ENCODE peak calls at places on chromosomes 2 and 18, in seven cellular contexts. One of them, this sample, is unnamed.

GRCh38 chr2:42575458-42576064 is 7.1 kb downstream of the MTA3 start:
- DNase-seq in GM13977: no peak
- DNase-seq in left ventricle myocardium inferior: no peak
- DNase-seq in Peyer's patch: no peak
- DNase-seq in cardiac fibroblast: no peak
- DNase-seq in AG09309: no peak
- DNase-seq in A549: no peak
- DNase-seq in this sample: peak

GRCh38 chr2:36560726-36561125 is 37.2 kb downstream of the FEZ2 start:
- DNase-seq in AG09309: no peak
- DNase-seq in A549: no peak
- DNase-seq in Peyer's patch: no peak
- DNase-seq in cardiac fibroblast: no peak
- DNase-seq in GM13977: no peak
- DNase-seq in left ventricle myocardium inferior: no peak
- DNase-seq in this sample: no peak

GRCh38 chr2:98412751-98413445 is 31.8 kb upstream of the INPP4A start:
- DNase-seq in GM13977: peak
- DNase-seq in A549: peak
- DNase-seq in cardiac fibroblast: peak
- DNase-seq in AG09309: no peak
- DNase-seq in left ventricle myocardium inferior: no peak
- DNase-seq in Peyer's patch: peak
- DNase-seq in this sample: peak

GRCh38 chr18:76452357-76452756 is 42.7 kb downstream of the ZNF516 start:
- DNase-seq in AG09309: no peak
- DNase-seq in Peyer's patch: no peak
- DNase-seq in A549: no peak
- DNase-seq in cardiac fibroblast: peak
- DNase-seq in left ventricle myocardium inferior: no peak
- DNase-seq in GM13977: no peak
- DNase-seq in this sample: no peak

GRCh38 chr2:159650574-159650973 is 34.2 kb upstream of the BAZ2B start:
- DNase-seq in cardiac fibroblast: no peak
- DNase-seq in left ventricle myocardium inferior: no peak
- DNase-seq in GM13977: no peak
- DNase-seq in AG09309: no peak
- DNase-seq in A549: no peak
- DNase-seq in Peyer's patch: no peak
- DNase-seq in this sample: no peak

GRCh38 chr2:234496442-234496834 is 443 bp downstream of the ARL4C start:
- DNase-seq in left ventricle myocardium inferior: no peak
- DNase-seq in cardiac fibroblast: no peak
- DNase-seq in GM13977: peak
- DNase-seq in A549: no peak
- DNase-seq in Peyer's patch: peak
- DNase-seq in AG09309: no peak
- DNase-seq in this sample: no peak

GRCh38 chr2:220787251-220787650 is 784.9 kb downstream of the EPHA4 start:
- DNase-seq in cardiac fibroblast: no peak
- DNase-seq in left ventricle myocardium inferior: no peak
- DNase-seq in AG09309: no peak
- DNase-seq in Peyer's patch: no peak
- DNase-seq in GM13977: no peak
- DNase-seq in A549: no peak
- DNase-seq in this sample: no peak

GRCh38 chr18:48022021-48022420 is 91.6 kb upstream of the SMAD2 start:
- DNase-seq in left ventricle myocardium inferior: no peak
- DNase-seq in GM13977: no peak
- DNase-seq in cardiac fibroblast: no peak
- DNase-seq in A549: no peak
- DNase-seq in AG09309: no peak
- DNase-seq in Peyer's patch: peak
- DNase-seq in this sample: no peak

GRCh38 chr2:207970825-207971142 is 54.5 kb downstream of the PLEKHM3 start:
- DNase-seq in left ventricle myocardium inferior: no peak
- DNase-seq in GM13977: no peak
- DNase-seq in Peyer's patch: no peak
- DNase-seq in A549: no peak
- DNase-seq in AG09309: no peak
- DNase-seq in cardiac fibroblast: no peak
- DNase-seq in this sample: no peak

GRCh38 chr2:192500550-192501200 is 305.9 kb upstream of the TMEFF2 start:
- DNase-seq in GM13977: no peak
- DNase-seq in cardiac fibroblast: peak
- DNase-seq in left ventricle myocardium inferior: no peak
- DNase-seq in Peyer's patch: no peak
- DNase-seq in AG09309: peak
- DNase-seq in A549: no peak
- DNase-seq in this sample: no peak

GRCh38 chr18:23380001-23380550 is 73.0 kb upstream of the RIOK3 start:
- DNase-seq in left ventricle myocardium inferior: no peak
- DNase-seq in cardiac fibroblast: peak
- DNase-seq in GM13977: no peak
- DNase-seq in AG09309: no peak
- DNase-seq in Peyer's patch: no peak
- DNase-seq in A549: peak
- DNase-seq in this sample: no peak

GRCh38 chr2:181106229-181106628 is 125.8 kb downstream of the UBE2E3 start:
- DNase-seq in GM13977: no peak
- DNase-seq in Peyer's patch: no peak
- DNase-seq in AG09309: no peak
- DNase-seq in A549: no peak
- DNase-seq in left ventricle myocardium inferior: no peak
- DNase-seq in cardiac fibroblast: no peak
- DNase-seq in this sample: no peak

GRCh38 chr18:45448871-45449270 is 166.4 kb upstream of the SLC14A2 start:
- DNase-seq in Peyer's patch: no peak
- DNase-seq in GM13977: no peak
- DNase-seq in AG09309: no peak
- DNase-seq in A549: no peak
- DNase-seq in left ventricle myocardium inferior: no peak
- DNase-seq in cardiac fibroblast: no peak
- DNase-seq in this sample: no peak

GRCh38 chr2:28652217-28652616 is 99.4 kb upstream of the PPP1CB start:
- DNase-seq in cardiac fibroblast: peak
- DNase-seq in left ventricle myocardium inferior: no peak
- DNase-seq in A549: no peak
- DNase-seq in GM13977: no peak
- DNase-seq in Peyer's patch: no peak
- DNase-seq in AG09309: no peak
- DNase-seq in this sample: no peak

GRCh38 chr2:158741631-158742030 is 53.5 kb upstream of the DAPL1 start:
- DNase-seq in left ventricle myocardium inferior: peak
- DNase-seq in GM13977: no peak
- DNase-seq in cardiac fibroblast: no peak
- DNase-seq in A549: no peak
- DNase-seq in Peyer's patch: no peak
- DNase-seq in AG09309: no peak
- DNase-seq in this sample: no peak

GRCh38 chr2:111667542-111668273 is 216.3 kb downstream of the ANAPC1 start:
- DNase-seq in left ventricle myocardium inferior: no peak
- DNase-seq in AG09309: peak
- DNase-seq in cardiac fibroblast: peak
- DNase-seq in A549: no peak
- DNase-seq in GM13977: no peak
- DNase-seq in Peyer's patch: no peak
- DNase-seq in this sample: no peak

GRCh38 chr2:95272299-95272751 is 1.9 kb upstream of the PROM2 start:
- DNase-seq in AG09309: no peak
- DNase-seq in cardiac fibroblast: no peak
- DNase-seq in left ventricle myocardium inferior: no peak
- DNase-seq in Peyer's patch: no peak
- DNase-seq in GM13977: no peak
- DNase-seq in A549: no peak
- DNase-seq in this sample: no peak

GRCh38 chr2:105329197-105329554 is 359 bp downstream of the TGFBRAP1 start:
- DNase-seq in left ventricle myocardium inferior: no peak
- DNase-seq in Peyer's patch: no peak
- DNase-seq in AG09309: no peak
- DNase-seq in A549: peak
- DNase-seq in GM13977: no peak
- DNase-seq in cardiac fibroblast: no peak
- DNase-seq in this sample: peak

GRCh38 chr2:231199219-231199618 is 788 bp downstream of the ARMC9 start:
- DNase-seq in left ventricle myocardium inferior: no peak
- DNase-seq in Peyer's patch: no peak
- DNase-seq in cardiac fibroblast: peak
- DNase-seq in A549: no peak
- DNase-seq in GM13977: no peak
- DNase-seq in AG09309: peak
- DNase-seq in this sample: no peak

GRCh38 chr2:128786296-128786695 is 467.6 kb upstream of the HS6ST1 start:
- DNase-seq in Peyer's patch: no peak
- DNase-seq in cardiac fibroblast: no peak
- DNase-seq in AG09309: no peak
- DNase-seq in GM13977: no peak
- DNase-seq in left ventricle myocardium inferior: no peak
- DNase-seq in A549: no peak
- DNase-seq in this sample: no peak
- TF ChIP-seq CTCF in Peyer's patch: no peak
- TF ChIP-seq CTCF in cardiac fibroblast: no peak
- TF ChIP-seq CTCF in AG09309: no peak
- TF ChIP-seq CTCF in GM13977: no peak
- TF ChIP-seq CTCF in left ventricle myocardium inferior: no peak
- TF ChIP-seq CTCF in A549: no peak
- TF ChIP-seq CTCF in this sample: no peak

DNA sequence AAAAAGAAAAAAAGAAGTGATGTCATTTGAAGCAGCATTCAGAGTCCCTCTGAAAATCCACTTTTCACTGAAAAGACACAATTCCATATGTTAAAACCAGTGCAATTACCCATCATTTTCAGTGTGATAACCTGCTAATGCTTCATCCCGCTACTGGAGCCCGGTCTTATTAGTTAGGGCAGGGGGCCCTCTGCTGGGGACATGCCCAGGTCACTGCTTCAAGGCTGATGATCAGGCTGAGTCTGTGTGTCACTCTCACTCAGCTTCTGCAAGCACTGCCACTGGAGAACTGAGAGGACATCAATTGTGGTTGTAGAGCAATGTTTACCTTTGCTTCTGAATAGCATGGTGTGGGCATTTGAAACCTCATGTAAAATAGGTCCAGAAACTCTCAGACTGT is 49.1 kb upstream of the NXPH2 start:
- DNase-seq in cardiac fibroblast: peak
- DNase-seq in Peyer's patch: peak
- DNase-seq in left ventricle myocardium inferior: no peak
- DNase-seq in A549: peak
- DNase-seq in GM13977: peak
- DNase-seq in AG09309: no peak
- DNase-seq in this sample: peak
- TF ChIP-seq CTCF in cardiac fibroblast: peak
- TF ChIP-seq CTCF in Peyer's patch: no peak
- TF ChIP-seq CTCF in left ventricle myocardium inferior: peak
- TF ChIP-seq CTCF in A549: peak
- TF ChIP-seq CTCF in GM13977: peak
- TF ChIP-seq CTCF in AG09309: no peak
- TF ChIP-seq CTCF in this sample: peak

DNA sequence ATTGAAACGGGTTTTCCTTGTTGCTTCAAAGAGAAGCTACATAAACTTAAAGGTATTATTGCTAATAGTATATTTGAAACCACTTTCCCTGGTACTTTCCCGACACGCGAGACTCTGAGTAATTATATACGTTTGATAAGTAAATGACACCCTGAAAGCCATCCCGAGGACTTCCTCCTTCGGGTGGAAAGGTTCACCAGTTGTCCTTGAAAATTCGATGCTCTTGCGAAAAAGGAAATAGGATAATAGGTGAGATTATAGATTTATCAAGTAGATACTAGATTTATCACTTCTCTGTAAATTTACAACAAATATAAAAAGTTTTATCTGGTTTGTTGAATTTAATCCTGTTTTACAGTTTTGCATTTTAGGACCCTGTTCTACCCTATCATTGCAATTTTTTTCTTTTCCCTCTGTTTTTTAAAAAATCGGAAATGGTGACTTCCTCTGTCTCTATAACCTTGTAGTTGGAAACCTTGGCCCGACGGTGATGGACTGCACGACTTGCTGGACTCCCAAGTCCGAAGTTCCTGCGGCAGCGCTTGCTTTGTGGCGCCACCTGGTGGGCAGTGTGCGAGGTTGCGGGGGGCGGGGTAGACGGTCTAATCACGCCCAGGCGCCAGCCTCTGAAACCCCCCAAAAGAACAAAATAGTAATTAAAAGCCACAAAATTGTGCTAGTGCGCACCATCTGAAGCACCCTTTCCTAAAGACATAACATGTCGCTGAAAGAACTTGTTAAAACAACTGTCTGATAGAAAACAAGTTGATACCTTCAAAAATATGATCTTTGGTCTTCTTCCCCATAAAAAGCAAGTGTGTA is 982 bp upstream of the DLX2 start:
- DNase-seq in cardiac fibroblast: peak
- DNase-seq in A549: peak
- DNase-seq in Peyer's patch: peak
- DNase-seq in left ventricle myocardium inferior: peak
- DNase-seq in GM13977: peak
- DNase-seq in AG09309: no peak
- DNase-seq in this sample: peak
- TF ChIP-seq CTCF in cardiac fibroblast: peak
- TF ChIP-seq CTCF in A549: peak
- TF ChIP-seq CTCF in Peyer's patch: peak
- TF ChIP-seq CTCF in left ventricle myocardium inferior: peak
- TF ChIP-seq CTCF in GM13977: peak
- TF ChIP-seq CTCF in AG09309: peak
- TF ChIP-seq CTCF in this sample: peak

GRCh38 chr18:35941299-35941698 is 31.2 kb upstream of the RMP24 start:
- DNase-seq in Peyer's patch: no peak
- DNase-seq in cardiac fibroblast: no peak
- DNase-seq in left ventricle myocardium inferior: no peak
- DNase-seq in A549: no peak
- DNase-seq in AG09309: no peak
- DNase-seq in GM13977: no peak
- DNase-seq in this sample: no peak

GRCh38 chr18:35938562-35938961 is 33.9 kb upstream of the RMP24 start:
- DNase-seq in GM13977: no peak
- DNase-seq in left ventricle myocardium inferior: no peak
- DNase-seq in Peyer's patch: no peak
- DNase-seq in A549: no peak
- DNase-seq in cardiac fibroblast: peak
- DNase-seq in AG09309: no peak
- DNase-seq in this sample: no peak

GRCh38 chr18:35938158-35938557 is 34.3 kb upstream of the RMP24 start:
- DNase-seq in left ventricle myocardium inferior: no peak
- DNase-seq in Peyer's patch: no peak
- DNase-seq in GM13977: no peak
- DNase-seq in cardiac fibroblast: peak
- DNase-seq in A549: no peak
- DNase-seq in AG09309: no peak
- DNase-seq in this sample: no peak

GRCh38 chr18:35936951-35937350 is 35.5 kb upstream of the RMP24 start:
- DNase-seq in A549: no peak
- DNase-seq in AG09309: no peak
- DNase-seq in cardiac fibroblast: no peak
- DNase-seq in left ventricle myocardium inferior: no peak
- DNase-seq in Peyer's patch: no peak
- DNase-seq in GM13977: no peak
- DNase-seq in this sample: no peak

DNA sequence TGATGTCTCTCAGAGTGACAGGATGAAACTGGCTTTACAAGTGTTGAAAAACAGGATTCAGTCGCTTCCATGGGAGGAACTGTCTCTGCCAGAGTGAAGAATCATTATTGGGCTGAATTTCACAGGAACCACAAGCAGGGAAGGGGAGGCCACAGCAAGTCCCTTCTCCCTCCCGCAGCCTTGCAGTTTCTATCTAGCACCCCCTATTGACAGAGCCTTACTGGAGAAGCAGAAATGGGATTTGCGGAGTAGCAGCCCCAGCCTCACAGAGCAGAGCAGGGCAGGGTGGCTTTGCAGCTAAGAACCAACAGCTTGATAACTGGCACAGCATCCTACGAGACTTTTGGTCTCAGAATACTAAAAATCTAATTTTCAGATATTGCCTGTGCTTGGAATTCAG is 33.3 kb upstream of the RMP24 start:
- DNase-seq in cardiac fibroblast: peak
- DNase-seq in left ventricle myocardium inferior: no peak
- DNase-seq in GM13977: no peak
- DNase-seq in Peyer's patch: no peak
- DNase-seq in A549: no peak
- DNase-seq in AG09309: no peak
- DNase-seq in this sample: no peak
- TF ChIP-seq CTCF in cardiac fibroblast: peak
- TF ChIP-seq CTCF in left ventricle myocardium inferior: peak
- TF ChIP-seq CTCF in GM13977: peak
- TF ChIP-seq CTCF in Peyer's patch: no peak
- TF ChIP-seq CTCF in A549: no peak
- TF ChIP-seq CTCF in AG09309: peak
- TF ChIP-seq CTCF in this sample: no peak